ENCODE peak calls at places on chromosomes 3 and 15, in seven cellular contexts. S is ovary; P is fibroblast of lung; A is Panc1; B is effector memory CD4-positive, alpha-beta T cell; N is hepatocyte; L is CD4-positive, CD25-positive, alpha-beta regulatory T cell. Z is an unnamed sample. For H3K4me1 and H3K27me3, the result is how much of the 10 kb centered on the place peaks cover.

GRCh38 chr3:12249519-12249918 is 39.4 kb upstream of the PPARG start:
- DNase-seq in S (no peak), P (no peak), A (no peak), B (no peak), N (no peak), L (no peak), Z (no peak)

GRCh38 chr15:89396723-89397652 is 62.4 kb upstream of the POLG start:
- DNase-seq in S (no peak), P (no peak), A (no peak), B (no peak), N (no peak), L (no peak), Z (no peak)

GRCh38 chr3:28598165-28598564 is 249.5 kb upstream of the AZI2 start:
- DNase-seq in S (no peak), P (no peak), A (no peak), B (no peak), N (no peak), L (no peak), Z (no peak)

GRCh38 chr3:123552095-123552714 is 32.6 kb downstream of the HACD2 start:
- DNase-seq in S (no peak), P (no peak), A (no peak), B (no peak), N (no peak), L (no peak), Z (peak)

GRCh38 chr3:23712095-23712494 is 93.7 kb upstream of the UBE2E1 start:
- DNase-seq in S (no peak), P (no peak), A (no peak), B (no peak), N (no peak), L (no peak), Z (no peak)

GRCh38 chr15:98803228-98804056 is 155.1 kb downstream of the IGF1R start:
- DNase-seq in S (no peak), P (peak), A (no peak), B (no peak), N (no peak), L (no peak), Z (no peak)

GRCh38 chr3:138374573-138375134 is 26.3 kb downstream of the MRAS start:
- DNase-seq in S (no peak), P (no peak), A (no peak), B (no peak), N (no peak), L (no peak), Z (peak)

GRCh38 chr3:176469694-176470205 is 727.5 kb downstream of the TBL1XR1 start:
- DNase-seq in S (no peak), P (peak), A (no peak), B (no peak), N (no peak), L (no peak), Z (no peak)

GRCh38 chr15:70096215-70096974 is 1.3 kb downstream of the TLE3 start:
- DNase-seq in S (peak), P (peak), A (no peak), B (peak), N (peak), L (peak), Z (peak)

GRCh38 chr3:53005854-53006513 is 39.9 kb downstream of the SFMBT1 start:
- DNase-seq in S (no peak), P (no peak), A (no peak), B (no peak), N (no peak), L (no peak), Z (no peak)

GRCh38 chr3:118772036-118773030 is 262.3 kb downstream of the IGSF11 start:
- DNase-seq in S (no peak), P (peak), A (no peak), B (no peak), N (peak), L (no peak), Z (no peak)

GRCh38 chr3:74845086-74845485 is 230.6 kb upstream of the CNTN3 start:
- DNase-seq in S (no peak), P (no peak), A (no peak), B (no peak), N (no peak), L (no peak), Z (no peak)

GRCh38 chr15:51155016-51155580 is 60.4 kb upstream of the TNFAIP8L3 start:
- DNase-seq in S (no peak), P (peak), A (no peak), B (no peak), N (no peak), L (no peak), Z (no peak)

GRCh38 chr3:114299925-114300624 is 6.2 kb downstream of the TIGIT start:
- DNase-seq in S (no peak), P (no peak), A (no peak), B (no peak), N (no peak), L (no peak), Z (no peak)

GRCh38 chr15:66663664-66664063 is 38.4 kb upstream of the SMAD6 start:
- DNase-seq in S (no peak), P (no peak), A (no peak), B (no peak), N (no peak), L (no peak), Z (no peak)

GRCh38 chr3:55904716-55905115 is 417.6 kb upstream of the WNT5A start:
- DNase-seq in S (no peak), P (no peak), A (no peak), B (no peak), N (no peak), L (no peak), Z (no peak)

GRCh38 chr15:37081985-37082384 is 18.4 kb downstream of the MEIS2 start:
- DNase-seq in S (no peak), P (peak), A (no peak), B (no peak), N (no peak), L (no peak), Z (no peak)

GRCh38 chr15:48766196-48766595 is 44.7 kb downstream of the CEP152 start:
- DNase-seq in S (no peak), P (peak), A (no peak), B (no peak), N (no peak), L (no peak), Z (peak)

GRCh38 chr3:126292318-126293070 is 64.7 kb downstream of the KLF15 start:
- DNase-seq in S (no peak), P (no peak), A (no peak), B (no peak), N (no peak), L (no peak), Z (no peak)

GRCh38 chr3:195441971-195442572 is 748 bp downstream of the ACAP2 start:
- DNase-seq in S (no peak), P (peak), A (no peak), B (peak), N (peak), L (peak), Z (peak)

GRCh38 chr3:189688296-189688695 is 57.1 kb downstream of the TP63 start:
- DNase-seq in S (no peak), P (no peak), A (no peak), B (no peak), N (no peak), L (no peak), Z (no peak)

GRCh38 chr15:99502182-99502581 is 63.6 kb upstream of the MEF2A start:
- DNase-seq in S (no peak), P (no peak), A (no peak), B (no peak), N (no peak), L (no peak), Z (no peak)

GRCh38 chr15:99566157-99566900 is 545 bp downstream of the MEF2A start:
- DNase-seq in S (peak), P (peak), A (no peak), B (peak), N (peak), L (peak), Z (peak)

GRCh38 chr3:134058728-134059601 is 29.2 kb upstream of the SLCO2A1 start:
- DNase-seq in S (no peak), P (no peak), A (no peak), B (no peak), N (no peak), L (no peak), Z (no peak)

GRCh38 chr15:96626936-96627577 is 296.6 kb downstream of the NR2F2 start:
- DNase-seq in S (peak), P (no peak), A (no peak), B (no peak), N (no peak), L (no peak), Z (peak)

GRCh38 chr15:38323895-38324294 is 71.3 kb downstream of the SPRED1 start:
- DNase-seq in S (no peak), P (no peak), A (no peak), B (no peak), N (no peak), L (no peak), Z (no peak)

GRCh38 chr3:146189519-146190173 is 28.7 kb upstream of the PLOD2 start:
- DNase-seq in S (no peak), P (peak), A (peak), B (no peak), N (peak), L (no peak), Z (peak)

GRCh38 chr15:88487176-88487795 is 19.8 kb downstream of the MRPS11 start:
- DNase-seq in S (no peak), P (peak), A (no peak), B (no peak), N (no peak), L (no peak), Z (no peak)

GRCh38 chr3:118544458-118544857 is 490.2 kb downstream of the IGSF11 start:
- DNase-seq in S (no peak), P (peak), A (no peak), B (no peak), N (peak), L (no peak), Z (no peak)

GRCh38 chr3:47299396-47300318 is 16.9 kb downstream of the KLHL18 start:
- DNase-seq in S (no peak), P (no peak), A (no peak), B (no peak), N (peak), L (no peak), Z (no peak)
- H3K4me1 ChIP-seq in S (under half), P (under half), A (under half), B (under half), N (under half), L (under half), Z (under half)

GRCh38 chr15:72009207-72009606 is 108.7 kb downstream of the MYO9A start:
- DNase-seq in S (no peak), P (no peak), A (no peak), B (no peak), N (peak), L (no peak), Z (peak)

GRCh38 chr15:72006382-72006781 is 111.6 kb downstream of the MYO9A start:
- DNase-seq in S (no peak), P (no peak), A (no peak), B (no peak), N (no peak), L (no peak), Z (no peak)

GRCh38 chr15:72011291-72011940 is 106.5 kb downstream of the MYO9A start:
- DNase-seq in S (no peak), P (no peak), A (no peak), B (no peak), N (no peak), L (no peak), Z (no peak)

GRCh38 chr15:71999807-72000206 is 118.1 kb downstream of the MYO9A start:
- DNase-seq in S (no peak), P (no peak), A (no peak), B (no peak), N (no peak), L (no peak), Z (no peak)

GRCh38 chr15:72005483-72005882 is 112.5 kb downstream of the MYO9A start:
- DNase-seq in S (no peak), P (no peak), A (no peak), B (no peak), N (no peak), L (no peak), Z (no peak)
- H3K27me3 ChIP-seq in S (under half), P (under half), A (under half), B (under half), N (under half), L (under half), Z (under half)

GRCh38 chr3:136728434-136728833 is 23.7 kb downstream of the STAG1 start:
- DNase-seq in S (no peak), P (peak), A (no peak), B (no peak), N (no peak), L (no peak), Z (no peak)

GRCh38 chr3:136730595-136731273 is 21.4 kb downstream of the STAG1 start:
- DNase-seq in S (no peak), P (no peak), A (no peak), B (no peak), N (peak), L (no peak), Z (no peak)

GRCh38 chr3:136733317-136733833 is 18.8 kb downstream of the STAG1 start:
- DNase-seq in S (no peak), P (peak), A (no peak), B (no peak), N (no peak), L (no peak), Z (no peak)

GRCh38 chr3:136728918-136729317 is 23.3 kb downstream of the STAG1 start:
- DNase-seq in S (no peak), P (peak), A (no peak), B (no peak), N (peak), L (no peak), Z (no peak)

GRCh38 chr3:136731274-136731884 is 20.8 kb downstream of the STAG1 start:
- DNase-seq in S (no peak), P (peak), A (no peak), B (no peak), N (no peak), L (no peak), Z (no peak)
- H3K4me1 ChIP-seq in S (under half), P (under half), A (under half), B (under half), N (under half), L (half or more), Z (under half)

GRCh38 chr15:74220475-74221248 is 15.5 kb upstream of the CCDC33 start:
- DNase-seq in S (no peak), P (no peak), A (no peak), B (no peak), N (no peak), L (no peak), Z (peak)
- H3K27me3 ChIP-seq in S (under half), P (under half), A (under half), B (under half), N (under half), L (under half), Z (under half)

GRCh38 chr15:74417670-74418069 is 16.1 kb downstream of the SEMA7A start:
- DNase-seq in S (no peak), P (no peak), A (no peak), B (no peak), N (no peak), L (no peak), Z (no peak)
- H3K4me1 ChIP-seq in S (under half), P (under half), A (under half), B (under half), N (under half), L (under half), Z (under half)

DNA sequence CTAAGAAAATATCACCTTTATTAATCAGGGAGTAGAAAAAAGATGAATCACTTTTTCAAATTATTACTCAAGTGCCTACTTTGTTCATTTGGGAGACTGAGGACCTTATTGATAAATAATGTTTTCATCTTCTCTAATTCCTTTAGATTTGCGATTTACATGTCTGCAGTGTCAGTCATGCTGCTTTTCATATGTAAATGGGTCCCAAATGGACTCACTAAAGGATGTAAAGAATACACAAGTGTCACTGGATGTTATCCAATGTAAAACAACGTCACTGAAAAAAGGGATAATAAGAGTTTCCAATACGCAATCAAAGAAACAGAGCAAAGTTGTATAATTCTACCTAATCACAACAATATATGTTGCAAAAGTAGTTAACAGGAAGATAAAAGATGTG is 84.9 kb downstream of the TFDP2 start:
- DNase-seq in S (no peak), P (no peak), A (no peak), B (no peak), N (no peak), L (no peak), Z (no peak)
- H3K27me3 ChIP-seq in S (under half), P (under half), A (under half), B (under half), N (under half), L (under half), Z (under half)

GRCh38 chr15:63200464-63201242 is 11.2 kb downstream of the RAB8B start:
- DNase-seq in S (no peak), P (no peak), A (no peak), B (no peak), N (no peak), L (no peak), Z (no peak)

GRCh38 chr15:63197626-63198025 is 8.2 kb downstream of the RAB8B start:
- DNase-seq in S (no peak), P (no peak), A (no peak), B (no peak), N (no peak), L (no peak), Z (no peak)

GRCh38 chr15:63196846-63197245 is 7.4 kb downstream of the RAB8B start:
- DNase-seq in S (no peak), P (no peak), A (no peak), B (no peak), N (no peak), L (no peak), Z (no peak)

GRCh38 chr15:63198752-63199250 is 9.4 kb downstream of the RAB8B start:
- DNase-seq in S (no peak), P (no peak), A (no peak), B (no peak), N (no peak), L (no peak), Z (no peak)

DNA sequence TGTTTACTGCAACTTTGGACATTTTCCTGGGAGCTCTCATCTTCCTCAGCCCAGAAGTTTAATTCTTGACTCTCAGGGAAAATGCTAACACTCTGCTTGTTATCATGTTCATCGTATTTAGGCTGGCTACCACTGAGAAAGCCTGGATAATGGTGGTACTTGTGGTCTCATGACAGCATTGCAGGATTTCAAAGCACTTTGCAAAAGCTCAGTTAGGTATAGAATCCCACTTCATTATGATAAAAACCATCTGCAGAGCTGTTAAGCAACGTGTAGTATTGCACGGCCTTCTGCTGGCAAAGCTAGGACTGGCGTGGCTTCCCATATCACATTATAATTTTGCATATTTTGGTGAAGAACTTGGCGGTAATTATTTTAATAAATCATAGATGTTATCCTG is 8.9 kb downstream of the RAB8B start:
- DNase-seq in S (no peak), P (no peak), A (no peak), B (no peak), N (no peak), L (no peak), Z (peak)
- H3K4me1 ChIP-seq in S (under half), P (under half), A (under half), B (half or more), N (under half), L (half or more), Z (under half)

DNA sequence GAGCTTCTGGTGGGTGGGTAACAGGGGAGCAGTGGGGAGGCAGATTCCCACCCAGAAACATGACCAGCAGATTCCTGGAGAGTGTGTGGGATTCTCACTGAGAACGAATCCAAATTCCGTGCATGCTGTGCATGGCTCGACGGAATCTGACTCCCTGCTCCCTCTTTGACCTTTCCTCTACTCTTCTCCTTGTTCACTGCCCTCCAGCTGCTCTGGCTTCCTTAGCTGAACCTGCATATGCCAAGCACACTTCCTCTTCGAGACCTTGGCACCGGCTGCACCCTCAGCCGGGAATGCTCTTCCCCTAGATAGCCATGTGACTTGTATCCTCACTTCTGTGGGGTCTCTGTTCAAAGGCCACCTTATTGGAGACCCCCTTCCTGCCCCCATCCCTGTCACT is 6.3 kb downstream of the INSYN1 start:
- DNase-seq in S (no peak), P (peak), A (no peak), B (no peak), N (no peak), L (no peak), Z (no peak)
- H3K27me3 ChIP-seq in S (under half), P (under half), A (under half), B (under half), N (under half), L (under half), Z (under half)

GRCh38 chr3:128482857-128483656 is 9.9 kb downstream of the GATA2 start:
- DNase-seq in S (no peak), P (peak), A (no peak), B (no peak), N (peak), L (no peak), Z (peak)

GRCh38 chr3:128485283-128486156 is 7.5 kb downstream of the GATA2 start:
- DNase-seq in S (no peak), P (peak), A (no peak), B (no peak), N (no peak), L (no peak), Z (no peak)

GRCh38 chr3:128482175-128482856 is 10.7 kb downstream of the GATA2 start:
- DNase-seq in S (no peak), P (peak), A (no peak), B (no peak), N (no peak), L (no peak), Z (no peak)

GRCh38 chr3:128484404-128485282 is 8.4 kb downstream of the GATA2 start:
- DNase-seq in S (no peak), P (peak), A (no peak), B (no peak), N (no peak), L (no peak), Z (no peak)

DNA sequence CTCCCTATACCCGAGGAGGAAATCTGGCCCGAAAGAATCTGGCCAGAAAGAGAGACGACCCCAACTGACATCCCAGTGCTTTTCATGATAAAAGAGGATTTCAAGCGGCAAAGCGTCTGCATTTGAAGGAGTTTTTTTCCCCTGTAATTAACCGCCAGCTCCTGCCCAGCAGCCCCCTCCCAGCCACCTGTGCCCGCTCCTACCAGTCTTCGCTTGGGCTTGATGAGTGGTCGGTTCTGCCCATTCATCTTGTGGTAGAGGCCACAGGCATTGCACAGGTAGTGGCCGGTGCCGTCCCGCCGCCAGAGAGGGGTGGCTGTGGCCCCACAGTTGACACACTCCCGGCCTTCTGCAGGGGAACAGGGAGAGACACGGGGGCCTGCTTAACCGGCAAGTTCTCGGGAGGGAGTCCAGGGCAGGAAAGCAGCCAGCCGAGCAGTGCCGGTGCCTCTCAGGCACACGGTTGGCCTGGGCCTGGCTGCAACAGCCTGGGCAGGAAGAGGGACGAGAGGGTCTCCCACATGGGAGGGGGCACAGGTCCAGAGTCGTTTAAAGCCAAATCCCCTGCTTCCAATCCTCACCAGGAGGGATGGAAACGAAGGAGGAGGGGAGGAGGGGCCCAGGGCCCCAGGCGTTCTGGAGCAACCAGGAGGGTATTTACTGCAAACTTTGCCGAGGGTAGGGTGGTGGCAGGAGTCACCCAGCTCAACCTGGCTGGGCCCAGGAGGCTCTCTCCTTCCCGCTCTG is 9.2 kb downstream of the GATA2 start:
- DNase-seq in S (no peak), P (peak), A (no peak), B (no peak), N (no peak), L (no peak), Z (no peak)
- H3K4me1 ChIP-seq in S (under half), P (under half), A (under half), B (under half), N (under half), L (under half), Z (under half)